ENCODE peak calls at places on chromosome 14, in four cellular contexts. V is PC-3, T is endodermal cell, E is vagina. U is an unnamed sample.

GRCh38 chr14:66043921-66044320 is 442.2 kb upstream of the CCDC196 start:
- DNase-seq in V (no peak), T (no peak), E (no peak), U (no peak)

GRCh38 chr14:22200977-22201605 is 387.9 kb downstream of the DAD1 start:
- DNase-seq in T (no peak), E (no peak), V (peak; percentile 81), U (no peak)

GRCh38 chr14:26984318-26985177 is 386.7 kb upstream of the NOVA1 start:
- DNase-seq in T (peak; percentile 85), E (no peak), V (peak; percentile 78), U (peak; percentile 34)

GRCh38 chr14:100304825-100305445 is 1.3 kb downstream of the SLC25A29 start:
- DNase-seq in V (peak; percentile 48), T (peak; percentile 91), E (no peak), U (peak; percentile 85)

GRCh38 chr14:45091696-45092095 is 7.8 kb downstream of the PRPF39 start:
- DNase-seq in T (no peak), V (peak; percentile 32), E (no peak), U (no peak)

GRCh38 chr14:84523746-84524145 is 1006.2 kb upstream of the FLRT2 start:
- DNase-seq in T (no peak), E (no peak), V (no peak), U (no peak)

GRCh38 chr14:36941783-36942521 is 230.5 kb downstream of the SLC25A21 start:
- DNase-seq in T (peak; percentile 91), V (peak; percentile 88), E (no peak), U (peak; percentile 86)

GRCh38 chr14:98548071-98548686 is 723.8 kb downstream of the BCL11B start:
- DNase-seq in V (no peak), E (no peak), T (no peak), U (no peak)

GRCh38 chr14:91396959-91397815 is 20.4 kb downstream of the CCDC88C start:
- DNase-seq in E (no peak), T (peak; percentile 74), V (no peak), U (peak; percentile 71)

GRCh38 chr14:90850487-90850886 is 34.3 kb upstream of the TTC7B start:
- DNase-seq in E (no peak), V (peak; percentile 72), T (peak; percentile 64), U (no peak)

GRCh38 chr14:62662811-62663477 is 382.3 kb downstream of the KCNH5 start:
- DNase-seq in E (no peak), T (peak; percentile 61), V (no peak), U (no peak)

GRCh38 chr14:68295316-68295816 is 475.8 kb downstream of the RAD51B start:
- DNase-seq in V (no peak), T (peak; percentile 73), E (no peak), U (no peak)

GRCh38 chr14:61559641-61560201 is 135.6 kb upstream of the HIF1A start:
- DNase-seq in T (no peak), E (no peak), V (no peak), U (no peak)

GRCh38 chr14:99481745-99482099 is 513 bp downstream of the CCNK start:
- DNase-seq in V (peak; percentile 25), E (no peak), T (no peak), U (no peak)

DNA sequence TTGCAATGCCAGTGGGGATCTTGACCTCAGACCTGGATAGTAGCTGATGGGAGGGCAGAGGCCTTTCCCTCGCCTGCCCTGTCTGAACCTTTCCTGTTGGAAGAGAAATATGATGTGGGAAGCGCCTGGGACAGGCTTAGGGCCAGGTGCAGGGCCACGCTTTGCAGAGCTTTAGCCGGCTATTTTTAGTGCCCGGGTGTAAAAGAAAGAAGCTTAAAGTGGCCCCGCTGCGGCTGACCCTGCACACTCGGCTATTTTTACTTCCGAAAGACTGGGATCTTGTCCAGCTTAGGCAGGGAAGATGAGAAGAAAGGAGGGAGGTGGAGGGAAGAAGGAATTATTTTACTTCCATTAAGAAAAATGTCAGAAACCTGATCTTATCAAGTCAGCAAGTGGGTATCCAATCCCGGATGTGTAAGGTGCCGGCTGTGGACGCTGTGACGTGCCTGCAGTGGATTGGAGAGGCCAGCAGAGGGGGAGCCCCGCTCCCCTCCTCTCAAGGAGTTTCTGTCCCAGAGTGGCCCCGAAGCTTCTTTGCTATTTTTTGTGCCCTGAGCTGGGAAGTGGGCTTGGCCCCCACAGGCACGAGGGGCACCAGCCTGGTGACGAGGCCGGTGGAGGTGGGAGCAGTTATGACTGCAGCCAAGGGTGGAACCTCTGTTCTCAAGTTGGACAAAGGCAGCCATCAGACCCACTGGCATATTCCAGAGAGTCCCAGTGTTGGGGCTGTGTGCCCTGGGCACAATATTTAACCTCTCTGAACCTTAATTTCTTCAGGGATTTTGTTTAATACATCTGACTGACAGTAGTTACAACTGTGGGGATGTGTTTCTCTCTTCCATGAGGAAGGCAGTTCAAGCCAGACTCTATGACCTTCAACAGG is 97.7 kb downstream of the ESRRB start:
- DNase-seq in V (no peak), E (no peak), T (peak; percentile 73), U (no peak)
- H3K4me3 ChIP-seq in V (no peak overlapping the region), E (no peak overlapping the region), T (no peak overlapping the region), U (no peak overlapping the region)

GRCh38 chr14:49479432-49479831 is 106.7 kb downstream of the RPS29 start:
- DNase-seq in T (no peak), E (no peak), V (peak; percentile 80), U (no peak)
- H3K27ac ChIP-seq in T (no peak overlapping the region), E (no peak overlapping the region), V (peak overlapping the region; percentile 19), U (no peak overlapping the region)

GRCh38 chr14:74946659-74947281 is 8.6 kb downstream of the PGF start:
- DNase-seq in E (no peak), T (no peak), V (no peak), U (no peak)
- TF ChIP-seq CTCF in E (no peak), T (peak; percentile 6), V (no peak), U (peak; percentile 8)

GRCh38 chr14:24080142-24080530 is 8.8 kb downstream of the CPNE6 start:
- DNase-seq in E (no peak), V (no peak), T (no peak), U (no peak)
- H3K4me3 ChIP-seq in E (no peak overlapping the region), V (no peak overlapping the region), T (no peak overlapping the region), U (no peak overlapping the region)

GRCh38 chr14:92471919-92472318 is 41.7 kb upstream of the RIN3 start:
- DNase-seq in T (peak; percentile 78), V (peak; percentile 80), E (peak; percentile 54), U (no peak)
- H3K27ac ChIP-seq in T (no peak overlapping the region), V (no peak overlapping the region), E (no peak overlapping the region), U (no peak overlapping the region)

GRCh38 chr14:32510815-32511214 is 181.7 kb downstream of the AKAP6 start:
- DNase-seq in E (no peak), V (no peak), T (no peak), U (no peak)

GRCh38 chr14:32512813-32513212 is 183.7 kb downstream of the AKAP6 start:
- DNase-seq in V (no peak), E (no peak), T (no peak), U (no peak)

GRCh38 chr14:32514236-32514635 is 185.1 kb downstream of the AKAP6 start:
- DNase-seq in V (peak; percentile 23), T (no peak), E (no peak), U (no peak)

GRCh38 chr14:32512348-32512747 is 183.2 kb downstream of the AKAP6 start:
- DNase-seq in V (no peak), T (no peak), E (no peak), U (no peak)

DNA sequence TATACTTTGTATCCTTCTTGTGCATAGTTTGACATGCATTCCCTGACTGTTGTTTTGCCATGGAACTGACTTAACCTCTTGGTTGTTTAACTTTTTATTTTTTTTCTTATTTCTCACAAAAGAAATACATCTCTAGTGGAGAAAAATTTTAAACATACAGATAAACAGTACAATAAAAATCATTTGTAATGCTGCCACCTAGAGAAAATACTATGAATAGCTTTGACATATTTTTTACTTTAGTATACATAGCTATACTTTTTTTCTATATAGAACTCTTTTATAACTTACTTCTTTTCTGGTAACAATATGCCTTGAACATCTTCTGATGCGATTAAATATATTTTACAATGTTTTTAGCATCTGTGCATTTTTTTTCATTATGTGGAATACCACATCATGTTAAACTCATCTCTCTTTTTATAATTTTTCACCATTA is 184.5 kb downstream of the AKAP6 start:
- DNase-seq in T (no peak), E (no peak), V (peak; percentile 49), U (no peak)
- TF ChIP-seq CTCF in T (peak; percentile 63), E (no peak), V (peak; percentile 77), U (peak; percentile 35)